ENCODE peak calls at places on chromosomes 2 and 18, in four cellular contexts. Q, K, B and H are unnamed samples.

GRCh38 chr2:182496596-182496995 is 69.8 kb upstream of the PDE1A start:
- DNase-seq in Q (no peak), K (no peak), B (no peak), H (peak; percentile 23)

GRCh38 chr2:83817511-83817910 is 641.6 kb downstream of the SUCLG1 start:
- DNase-seq in Q (no peak), K (peak; percentile 10), B (no peak), H (peak; percentile 11)

GRCh38 chr18:77101410-77102245 is 31.0 kb downstream of the MBP start:
- DNase-seq in Q (peak; percentile 97), K (no peak), B (no peak), H (peak; percentile 81)

GRCh38 chr2:233839447-233839820 is 14.9 kb downstream of the HJURP start:
- DNase-seq in Q (no peak), K (no peak), B (no peak), H (no peak)

GRCh38 chr2:121377676-121378075 is 92.7 kb upstream of the TFCP2L1 start:
- DNase-seq in Q (no peak), K (no peak), B (no peak), H (no peak)

GRCh38 chr18:3721771-3722661 is 272.0 kb downstream of the TGIF1 start:
- DNase-seq in Q (no peak), K (no peak), B (no peak), H (no peak)

GRCh38 chr2:215514516-215514915 is 78.6 kb upstream of the FN1 start:
- DNase-seq in Q (no peak), K (no peak), B (no peak), H (no peak)

GRCh38 chr2:156125018-156125417 is 207.5 kb downstream of the NR4A2 start:
- DNase-seq in Q (no peak), K (peak; percentile 40), B (no peak), H (no peak)

GRCh38 chr2:191687867-191688266 is 9.9 kb downstream of the NABP1 start:
- DNase-seq in Q (no peak), K (no peak), B (no peak), H (no peak)

GRCh38 chr2:18626256-18626668 is 36.9 kb upstream of the NT5C1B start:
- DNase-seq in Q (peak; percentile 43), K (no peak), B (no peak), H (peak; percentile 3)

GRCh38 chr2:97741251-97741650 is 27.9 kb downstream of the ZAP70 start:
- DNase-seq in Q (no peak), K (no peak), B (no peak), H (no peak)

GRCh38 chr2:180077295-180077906 is 70.3 kb upstream of the CWC22 start:
- DNase-seq in Q (peak; percentile 22), K (peak; percentile 17), B (peak; percentile 21), H (no peak)

GRCh38 chr2:132585982-132586608 is 83.9 kb downstream of the LYPD1 start:
- DNase-seq in Q (no peak), K (no peak), B (no peak), H (no peak)

GRCh38 chr2:209574515-209574914 is 150.7 kb downstream of the MAP2 start:
- DNase-seq in Q (no peak), K (no peak), B (no peak), H (no peak)

GRCh38 chr2:229301229-229301628 is 30.1 kb upstream of the PID1 start:
- DNase-seq in Q (no peak), K (no peak), B (no peak), H (no peak)

GRCh38 chr2:241203218-241204009 is 14.9 kb downstream of the ANO7 start:
- DNase-seq in Q (no peak), K (no peak), B (no peak), H (no peak)

GRCh38 chr2:19035238-19035637 is 323.2 kb downstream of the OSR1 start:
- DNase-seq in Q (peak; percentile 70), K (no peak), B (no peak), H (no peak)

GRCh38 chr2:63596487-63596886 is 7.7 kb downstream of the MDH1 start:
- DNase-seq in Q (no peak), K (no peak), B (no peak), H (no peak)

GRCh38 chr2:43387092-43388062 is 161.0 kb upstream of the ZFP36L2 start:
- DNase-seq in Q (peak; percentile 52), K (no peak), B (no peak), H (no peak)

GRCh38 chr2:37688771-37689468 is 17.5 kb upstream of the CDC42EP3 start:
- DNase-seq in Q (peak; percentile 91), K (no peak), B (no peak), H (peak; percentile 94)

GRCh38 chr2:226601881-226602280 is 197.7 kb downstream of the IRS1 start:
- DNase-seq in Q (peak; percentile 80), K (no peak), B (no peak), H (peak; percentile 7)

GRCh38 chr2:39730685-39731302 is 48.3 kb downstream of the THUMPD2 start:
- DNase-seq in Q (peak; percentile 35), K (peak; percentile 39), B (no peak), H (no peak)

GRCh38 chr2:8314063-8314462 is 367.8 kb upstream of the ID2 start:
- DNase-seq in Q (no peak), K (no peak), B (no peak), H (no peak)

GRCh38 chr2:232353660-232354059 is 24.9 kb upstream of the ALPP start:
- DNase-seq in Q (no peak), K (no peak), B (no peak), H (no peak)

GRCh38 chr2:223993634-223994232 is 36.5 kb downstream of the MRPL44 start:
- DNase-seq in Q (peak; percentile 82), K (peak; percentile 86), B (peak; percentile 72), H (peak; percentile 92)

GRCh38 chr18:44586782-44587524 is 93.7 kb upstream of the SETBP1 start:
- DNase-seq in Q (no peak), K (no peak), B (no peak), H (no peak)

GRCh38 chr2:18373664-18374063 is 186.8 kb downstream of the RDH14 start:
- DNase-seq in Q (no peak), K (no peak), B (no peak), H (no peak)

GRCh38 chr2:151367571-151367970 is 10.2 kb downstream of the TNFAIP6 start:
- DNase-seq in Q (peak; percentile 36), K (no peak), B (no peak), H (no peak)

DNA sequence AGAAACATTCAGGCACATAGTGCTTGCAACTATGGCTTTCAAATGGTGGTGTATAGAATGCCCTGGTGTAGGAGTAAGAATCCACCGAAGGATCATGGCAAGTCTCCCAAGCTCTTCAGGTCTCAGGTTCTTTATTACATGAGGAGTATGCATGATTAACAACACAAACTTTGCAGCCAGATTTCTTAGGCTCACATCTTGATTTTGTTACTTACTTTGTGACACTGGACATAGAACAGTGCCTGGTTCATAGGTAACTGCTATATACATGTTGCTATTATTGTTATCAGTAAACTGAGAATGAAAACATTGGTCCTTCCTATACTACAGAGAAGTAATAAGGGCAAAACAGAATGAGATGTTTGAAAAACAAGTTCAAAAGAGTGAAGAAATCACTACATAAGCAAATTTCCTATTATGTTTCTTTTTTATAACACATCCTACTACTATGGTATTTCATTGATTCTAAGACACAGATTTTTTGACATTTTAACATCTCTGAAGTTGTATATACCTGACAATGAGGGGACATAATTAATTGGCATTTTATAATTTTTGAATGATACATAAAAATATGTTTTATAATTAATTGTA is 284.9 kb downstream of the C1D start:
- DNase-seq in Q (no peak), K (no peak), B (no peak), H (no peak)
- H2AFZ ChIP-seq in Q (no peak overlapping the region), K (no peak overlapping the region), B (no peak overlapping the region), H (no peak overlapping the region)

GRCh38 chr2:41878056-41878455 is 169.8 kb upstream of the PKDCC start:
- DNase-seq in Q (no peak), K (no peak), B (no peak), H (no peak)

GRCh38 chr2:41878726-41879366 is 169.0 kb upstream of the PKDCC start:
- DNase-seq in Q (no peak), K (no peak), B (no peak), H (no peak)

GRCh38 chr2:41881249-41881648 is 166.6 kb upstream of the PKDCC start:
- DNase-seq in Q (peak; percentile 33), K (no peak), B (no peak), H (no peak)

GRCh38 chr2:41880561-41881243 is 167.1 kb upstream of the PKDCC start:
- DNase-seq in Q (no peak), K (no peak), B (no peak), H (no peak)

DNA sequence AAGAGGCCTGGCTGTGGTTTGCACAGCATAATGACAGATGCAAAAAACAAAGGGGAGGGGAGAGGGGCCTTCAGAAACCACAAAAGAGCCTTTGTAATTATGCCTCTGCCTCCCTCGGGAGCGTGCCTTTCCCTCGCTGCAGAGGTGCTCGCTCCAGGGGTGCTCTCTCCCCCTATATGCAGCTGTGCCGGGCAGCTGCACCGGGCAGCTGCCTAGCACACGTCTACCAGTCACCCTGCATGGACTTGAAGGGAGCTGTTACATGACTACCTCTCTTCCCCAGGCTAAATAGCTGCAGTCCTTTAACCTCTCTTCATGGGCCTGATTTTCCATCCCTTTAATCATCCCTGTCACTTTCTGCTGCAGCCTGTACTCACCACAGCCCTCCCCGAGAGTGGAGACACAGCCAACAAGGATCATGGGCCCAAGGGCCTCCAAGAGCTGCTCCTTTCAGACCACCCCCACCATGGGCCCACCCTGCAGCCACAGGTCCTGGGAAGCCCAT is 168.4 kb upstream of the PKDCC start:
- DNase-seq in Q (no peak), K (peak; percentile 33), B (no peak), H (no peak)
- H3K9ac ChIP-seq in Q (no peak overlapping the region), K (no peak overlapping the region), B (no peak overlapping the region), H (no peak overlapping the region)

DNA sequence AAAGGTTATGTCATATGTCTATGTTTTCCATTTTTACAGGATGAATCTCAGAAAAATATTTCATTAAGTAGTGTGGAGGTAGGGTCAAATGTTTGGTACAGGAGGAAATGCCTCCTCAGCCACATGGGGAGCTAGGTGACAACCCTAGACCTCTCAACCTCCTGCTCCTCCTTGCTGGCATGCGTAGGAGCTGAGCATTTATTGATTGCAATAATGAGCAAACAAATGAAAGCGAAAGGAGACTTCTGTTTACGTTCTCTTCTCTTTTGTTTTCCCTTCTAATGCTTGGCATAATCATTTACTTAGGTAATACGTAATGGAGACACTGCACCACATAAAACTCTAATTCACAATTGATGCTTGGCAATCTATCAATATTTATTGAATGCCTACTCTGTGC is 95.1 kb upstream of the CCBE1 start:
- DNase-seq in Q (no peak), K (no peak), B (no peak), H (no peak)
- H2AFZ ChIP-seq in Q (no peak overlapping the region), K (no peak overlapping the region), B (no peak overlapping the region), H (no peak overlapping the region)

GRCh38 chr2:101718993-101719571 is 21.6 kb downstream of the MAP4K4 start:
- DNase-seq in Q (peak; percentile 31), K (no peak), B (no peak), H (no peak)

GRCh38 chr2:101723366-101724112 is 26.0 kb downstream of the MAP4K4 start:
- DNase-seq in Q (no peak), K (no peak), B (no peak), H (no peak)

GRCh38 chr2:101722878-101723277 is 25.4 kb downstream of the MAP4K4 start:
- DNase-seq in Q (no peak), K (no peak), B (no peak), H (peak; percentile 14)

GRCh38 chr2:101718479-101718878 is 21.0 kb downstream of the MAP4K4 start:
- DNase-seq in Q (no peak), K (no peak), B (no peak), H (no peak)

DNA sequence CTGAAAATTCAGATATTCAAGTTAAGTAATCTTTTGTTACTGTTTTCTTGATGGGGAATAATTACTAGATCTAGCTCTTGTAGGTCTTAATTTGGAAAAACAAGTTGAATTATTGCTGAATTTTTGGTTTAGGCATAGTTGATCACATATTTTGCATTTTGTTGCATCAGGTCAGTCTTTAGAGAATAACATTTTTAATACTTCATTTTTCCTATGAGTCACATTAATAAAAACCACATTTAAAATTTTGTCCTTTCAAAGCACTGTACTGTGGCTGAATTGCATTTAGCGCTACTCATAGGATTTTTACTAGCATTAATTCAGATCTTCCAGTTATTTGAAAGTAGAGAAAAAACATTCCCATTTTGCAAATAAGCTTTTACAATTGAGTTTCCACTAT is 23.2 kb downstream of the MAP4K4 start:
- DNase-seq in Q (no peak), K (no peak), B (no peak), H (no peak)
- H3K9ac ChIP-seq in Q (no peak overlapping the region), K (no peak overlapping the region), B (no peak overlapping the region), H (no peak overlapping the region)